ENCODE peak calls at places on chromosome 15, in four cellular contexts. One of them, this sample, is unnamed.

GRCh38 chr15:99958426-99959097 is 225.3 kb upstream of the LYSMD4 start:
- DNase-seq in upper lobe of left lung: no peak
- DNase-seq in HepG2: no peak
- DNase-seq in tibial nerve: no peak
- DNase-seq in this sample: peak; percentile 2

GRCh38 chr15:69154684-69155083 is 5.8 kb upstream of the GLCE start:
- DNase-seq in upper lobe of left lung: no peak
- DNase-seq in HepG2: no peak
- DNase-seq in tibial nerve: no peak
- DNase-seq in this sample: no peak

GRCh38 chr15:58910456-58910855 is 23.0 kb downstream of the SLTM start:
- DNase-seq in upper lobe of left lung: no peak
- DNase-seq in HepG2: no peak
- DNase-seq in tibial nerve: no peak
- DNase-seq in this sample: no peak

GRCh38 chr15:58473720-58474119 is 41.9 kb downstream of the LIPC start:
- DNase-seq in upper lobe of left lung: no peak
- DNase-seq in HepG2: no peak
- DNase-seq in tibial nerve: no peak
- DNase-seq in this sample: no peak

GRCh38 chr15:89364341-89364740 is 29.7 kb upstream of the POLG start:
- DNase-seq in upper lobe of left lung: no peak
- DNase-seq in HepG2: no peak
- DNase-seq in tibial nerve: peak; percentile 48
- DNase-seq in this sample: no peak

GRCh38 chr15:69988541-69989225 is 109.0 kb downstream of the TLE3 start:
- DNase-seq in upper lobe of left lung: no peak
- DNase-seq in HepG2: no peak
- DNase-seq in tibial nerve: no peak
- DNase-seq in this sample: no peak

GRCh38 chr15:78767331-78767951 is 43.8 kb downstream of the ADAMTS7 start:
- DNase-seq in upper lobe of left lung: peak; percentile 69
- DNase-seq in HepG2: no peak
- DNase-seq in tibial nerve: no peak
- DNase-seq in this sample: peak; percentile 46

GRCh38 chr15:91100561-91101355 is 701 bp downstream of the SV2B start:
- DNase-seq in upper lobe of left lung: no peak
- DNase-seq in HepG2: no peak
- DNase-seq in tibial nerve: no peak
- DNase-seq in this sample: no peak

GRCh38 chr15:25244731-25245585 is 193.9 kb downstream of the UBE3A start:
- DNase-seq in upper lobe of left lung: no peak
- DNase-seq in HepG2: no peak
- DNase-seq in tibial nerve: no peak
- DNase-seq in this sample: no peak

GRCh38 chr15:56984681-56985515 is 66.5 kb downstream of the TCF12 start:
- DNase-seq in upper lobe of left lung: no peak
- DNase-seq in HepG2: no peak
- DNase-seq in tibial nerve: no peak
- DNase-seq in this sample: no peak

GRCh38 chr15:100627789-100628395 is 25.5 kb downstream of the ASB7 start:
- DNase-seq in upper lobe of left lung: no peak
- DNase-seq in HepG2: peak; percentile 48
- DNase-seq in tibial nerve: peak; percentile 75
- DNase-seq in this sample: peak; percentile 80

GRCh38 chr15:83283813-83284562 is 476 bp downstream of the BNC1 start:
- DNase-seq in upper lobe of left lung: peak; percentile 66
- DNase-seq in HepG2: no peak
- DNase-seq in tibial nerve: no peak
- DNase-seq in this sample: no peak

GRCh38 chr15:92884459-92884812 is 15.7 kb upstream of the CHD2 start:
- DNase-seq in upper lobe of left lung: no peak
- DNase-seq in HepG2: no peak
- DNase-seq in tibial nerve: no peak
- DNase-seq in this sample: no peak

GRCh38 chr15:55007561-55007960 is 189.2 kb downstream of the RSL24D1 start:
- DNase-seq in upper lobe of left lung: no peak
- DNase-seq in HepG2: no peak
- DNase-seq in tibial nerve: peak; percentile 36
- DNase-seq in this sample: peak; percentile 61

GRCh38 chr15:25543156-25543555 is 104.3 kb upstream of the UBE3A start:
- DNase-seq in upper lobe of left lung: no peak
- DNase-seq in HepG2: no peak
- DNase-seq in tibial nerve: peak; percentile 77
- DNase-seq in this sample: peak; percentile 90

GRCh38 chr15:79644091-79644490 is 212.0 kb downstream of the MINAR1 start:
- DNase-seq in upper lobe of left lung: no peak
- DNase-seq in HepG2: no peak
- DNase-seq in tibial nerve: no peak
- DNase-seq in this sample: no peak

GRCh38 chr15:60774829-60775228 is 295.9 kb upstream of the ICE2 start:
- DNase-seq in upper lobe of left lung: no peak
- DNase-seq in HepG2: no peak
- DNase-seq in tibial nerve: no peak
- DNase-seq in this sample: no peak

GRCh38 chr15:86044981-86045380 is 34.7 kb upstream of the AGBL1 start:
- DNase-seq in upper lobe of left lung: no peak
- DNase-seq in HepG2: no peak
- DNase-seq in tibial nerve: no peak
- DNase-seq in this sample: no peak

GRCh38 chr15:88655103-88655553 is 16.3 kb downstream of the ISG20 start:
- DNase-seq in upper lobe of left lung: no peak
- DNase-seq in HepG2: no peak
- DNase-seq in tibial nerve: no peak
- DNase-seq in this sample: peak; percentile 50

GRCh38 chr15:52728899-52729298 is 49.7 kb upstream of the ATOSA start:
- DNase-seq in upper lobe of left lung: no peak
- DNase-seq in HepG2: no peak
- DNase-seq in tibial nerve: no peak
- DNase-seq in this sample: no peak

DNA sequence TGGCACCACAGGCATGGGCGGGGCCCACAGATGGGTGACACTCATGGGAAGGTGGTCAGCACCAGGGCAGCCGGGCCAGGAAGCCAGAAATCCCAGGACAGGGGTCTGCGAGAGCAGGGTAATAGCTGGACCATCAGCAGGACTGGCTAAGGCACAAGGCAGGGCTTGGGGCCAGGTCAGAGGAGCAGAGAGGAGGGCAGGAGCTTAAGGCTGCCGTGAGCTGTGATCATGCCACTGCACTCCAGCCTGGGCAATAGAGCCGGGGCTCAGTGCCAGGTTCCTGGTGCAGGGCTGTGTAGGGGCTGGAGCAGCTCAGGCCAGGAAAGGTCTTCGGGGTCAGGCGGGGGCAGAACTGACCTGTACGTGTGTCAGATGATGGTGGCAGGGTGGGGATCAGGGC is 64.2 kb upstream of the LINGO1 start:
- DNase-seq in upper lobe of left lung: no peak
- DNase-seq in HepG2: no peak
- DNase-seq in tibial nerve: no peak
- DNase-seq in this sample: no peak
- TF ChIP-seq CTCF in upper lobe of left lung: no peak
- TF ChIP-seq CTCF in HepG2: no peak
- TF ChIP-seq CTCF in tibial nerve: no peak
- TF ChIP-seq CTCF in this sample: no peak

GRCh38 chr15:95669146-95669922 is 661.2 kb upstream of the NR2F2 start:
- DNase-seq in upper lobe of left lung: no peak
- DNase-seq in HepG2: no peak
- DNase-seq in tibial nerve: no peak
- DNase-seq in this sample: no peak
- H3K27ac ChIP-seq in upper lobe of left lung: peak overlapping the region; percentile 41
- H3K27ac ChIP-seq in HepG2: no peak overlapping the region
- H3K27ac ChIP-seq in tibial nerve: peak overlapping the region; percentile 75
- H3K27ac ChIP-seq in this sample: peak overlapping the region; percentile 14

DNA sequence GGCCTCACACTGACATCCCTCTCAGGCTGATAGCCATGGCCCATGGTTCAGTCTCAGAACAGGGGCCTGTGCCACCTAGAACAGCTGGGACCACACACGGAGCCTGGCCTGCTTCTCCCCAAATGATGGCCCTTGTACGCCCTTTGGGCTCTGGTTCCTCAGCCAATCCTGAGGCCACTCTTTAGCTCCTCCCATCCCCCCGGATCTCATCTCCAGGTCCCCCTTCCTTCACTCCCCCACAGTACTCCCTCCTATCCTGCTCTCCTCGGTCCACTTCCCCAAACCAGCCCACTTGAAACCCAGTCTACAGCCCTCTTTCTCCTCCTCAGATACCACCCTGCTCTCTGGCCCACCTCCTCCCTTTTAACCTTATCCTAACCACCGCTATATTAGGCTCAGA is 17.8 kb upstream of the ZFYVE19 start:
- DNase-seq in upper lobe of left lung: no peak
- DNase-seq in HepG2: no peak
- DNase-seq in tibial nerve: no peak
- DNase-seq in this sample: peak; percentile 39
- TF ChIP-seq EP300 in upper lobe of left lung: no peak
- TF ChIP-seq EP300 in HepG2: no peak
- TF ChIP-seq EP300 in tibial nerve: no peak
- TF ChIP-seq EP300 in this sample: no peak

DNA sequence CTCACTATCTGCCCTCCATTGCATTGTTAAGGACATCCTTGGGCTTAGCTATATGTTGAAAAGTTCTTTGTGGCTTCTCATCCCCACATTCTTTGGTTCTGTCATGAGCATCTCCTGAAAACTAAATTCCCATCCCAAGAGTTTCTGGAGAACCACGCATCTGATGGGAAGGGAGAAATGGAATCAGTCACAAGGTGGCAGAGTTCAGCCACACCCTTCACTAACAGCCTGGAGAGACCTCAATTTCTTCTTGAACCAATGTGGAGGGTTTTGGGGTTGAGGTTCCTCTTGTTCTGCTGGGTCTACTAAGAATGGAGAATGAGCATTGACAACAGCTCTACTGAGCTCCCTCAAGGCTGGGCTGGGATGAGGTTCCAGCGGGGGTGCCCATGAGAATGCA is 15.6 kb upstream of the MAGEL2 start:
- DNase-seq in upper lobe of left lung: no peak
- DNase-seq in HepG2: peak; percentile 4
- DNase-seq in tibial nerve: no peak
- DNase-seq in this sample: no peak
- TF ChIP-seq CTCF in upper lobe of left lung: no peak
- TF ChIP-seq CTCF in HepG2: peak; percentile 56
- TF ChIP-seq CTCF in tibial nerve: no peak
- TF ChIP-seq CTCF in this sample: no peak

This sample was measured in sigmoid colon.